ENCODE peak calls at places on chromosome 7, in five cellular contexts. Y is amygdala, M is EH, S is pancreas, I is HEK293T. J is an unnamed sample.

GRCh38 chr7:45484094-45484493 is 90.1 kb upstream of the ADCY1 start:
- DNase-seq in M (no peak), Y (no peak), I (no peak), S (no peak), J (no peak)

GRCh38 chr7:15525652-15526263 is 36.1 kb downstream of the AGMO start:
- DNase-seq in S (peak), I (no peak), Y (no peak), M (no peak), J (no peak)

GRCh38 chr7:108203433-108204002 is 73.4 kb upstream of the LAMB4 start:
- DNase-seq in Y (no peak), M (no peak), S (no peak), I (no peak), J (no peak)

GRCh38 chr7:155001756-155002410 is 1.0 kb downstream of the PAXIP1 start:
- DNase-seq in S (no peak), Y (no peak), M (peak), I (peak), J (no peak)

GRCh38 chr7:32532086-32532485 is 36.8 kb downstream of the AVL9 start:
- DNase-seq in M (no peak), S (no peak), I (no peak), Y (no peak), J (no peak)

GRCh38 chr7:21912305-21912704 is 33.4 kb downstream of the CDCA7L start:
- DNase-seq in Y (peak), S (no peak), I (no peak), M (peak), J (no peak)

GRCh38 chr7:128832880-128833147 is 2.6 kb downstream of the FLNC start:
- DNase-seq in Y (no peak), M (no peak), S (no peak), I (no peak), J (no peak)

GRCh38 chr7:100604976-100605911 is 3.1 kb downstream of the PCOLCE start:
- DNase-seq in I (no peak), S (peak), M (no peak), Y (no peak), J (peak)

GRCh38 chr7:96833701-96834453 is 124.2 kb upstream of the SEM1 start:
- DNase-seq in M (no peak), I (no peak), S (no peak), Y (no peak), J (no peak)

GRCh38 chr7:100353685-100354330 is 4.1 kb upstream of the PILRB start:
- DNase-seq in Y (no peak), I (no peak), M (no peak), S (no peak), J (no peak)

GRCh38 chr7:51647931-51648351 is 331.3 kb upstream of the COBL start:
- DNase-seq in M (no peak), S (no peak), Y (peak), I (no peak), J (no peak)

GRCh38 chr7:20651960-20652544 is 36.6 kb downstream of the ABCB5 start:
- DNase-seq in M (no peak), I (peak), S (no peak), Y (no peak), J (no peak)

GRCh38 chr7:33794959-33795358 is 110.4 kb upstream of the BMPER start:
- DNase-seq in S (no peak), Y (no peak), M (no peak), I (no peak), J (no peak)

GRCh38 chr7:78149787-78150186 is 351.2 kb downstream of the PHTF2 start:
- DNase-seq in Y (no peak), I (no peak), M (peak), S (no peak), J (no peak)

GRCh38 chr7:133676805-133677370 is 424.0 kb downstream of the EXOC4 start:
- DNase-seq in S (no peak), I (no peak), Y (no peak), M (peak), J (no peak)

GRCh38 chr7:141928147-141928894 is 12.1 kb downstream of the OR9A4 start:
- DNase-seq in S (no peak), Y (no peak), I (no peak), M (no peak), J (no peak)

GRCh38 chr7:43758029-43758860 is at the start of gene BLVRA:
- DNase-seq in S (peak), I (peak), Y (peak), M (peak), J (peak)

GRCh38 chr7:28630350-28630749 is 218.0 kb downstream of the CREB5 start:
- DNase-seq in M (peak), Y (no peak), S (no peak), I (no peak), J (no peak)

GRCh38 chr7:131586259-131586658 is 29.8 kb upstream of the PODXL start:
- DNase-seq in S (no peak), M (no peak), Y (no peak), I (no peak), J (no peak)

GRCh38 chr7:108586274-108586710 is 16.6 kb downstream of the DNAJB9 start:
- DNase-seq in S (no peak), Y (no peak), I (no peak), M (no peak), J (no peak)

GRCh38 chr7:98877692-98878364 is 504 bp upstream of the TRRAP start:
- DNase-seq in M (no peak), I (no peak), S (peak), Y (no peak), J (no peak)

GRCh38 chr7:54397836-54398612 is 144.2 kb upstream of the VSTM2A start:
- DNase-seq in M (no peak), S (no peak), I (no peak), Y (no peak), J (no peak)

GRCh38 chr7:377069-378040 is 87.4 kb downstream of the FOXL3 start:
- DNase-seq in Y (no peak), M (no peak), I (no peak), S (peak), J (peak)

GRCh38 chr7:2074694-2075093 is 158.1 kb downstream of the MAD1L1 start:
- DNase-seq in I (no peak), Y (no peak), S (peak), M (no peak), J (no peak)

GRCh38 chr7:148286150-148286549 is 304.4 kb upstream of the C7orf33 start:
- DNase-seq in I (peak), Y (no peak), S (no peak), M (no peak), J (no peak)

GRCh38 chr7:2966466-2967078 is 77.1 kb downstream of the CARD11 start:
- DNase-seq in S (no peak), I (peak), M (no peak), Y (no peak), J (no peak)

GRCh38 chr7:114087674-114088539 is 169.1 kb upstream of the PPP1R3A start:
- DNase-seq in M (no peak), S (peak), I (peak), Y (no peak), J (peak)

GRCh38 chr7:34042406-34042805 is 137.1 kb downstream of the BMPER start:
- DNase-seq in S (no peak), M (peak), Y (no peak), I (no peak), J (no peak)

GRCh38 chr7:153939177-153939576 is 113.0 kb upstream of the DPP6 start:
- DNase-seq in M (no peak), S (no peak), I (no peak), Y (no peak), J (no peak)

GRCh38 chr7:46386428-46387399 is 465.6 kb upstream of the IGFBP3 start:
- DNase-seq in S (no peak), I (no peak), Y (no peak), M (peak), J (no peak)

GRCh38 chr7:103773726-103774125 is 215.7 kb downstream of the RELN start:
- DNase-seq in S (no peak), I (no peak), M (no peak), Y (no peak), J (no peak)

GRCh38 chr7:87876759-87877234 is 504 bp downstream of the DBF4 start:
- DNase-seq in I (peak), S (peak), Y (peak), M (peak), J (peak)

GRCh38 chr7:34837316-34837715 is 179.3 kb downstream of the NPSR1 start:
- DNase-seq in Y (no peak), S (no peak), M (no peak), I (no peak), J (no peak)

GRCh38 chr7:141700291-141700847 is 1.6 kb downstream of the DENND11 start:
- DNase-seq in S (no peak), Y (no peak), I (no peak), M (peak), J (no peak)

GRCh38 chr7:42198974-42199668 is 37.9 kb downstream of the GLI3 start:
- DNase-seq in S (no peak), M (peak), Y (no peak), I (no peak), J (no peak)